ENCODE peak calls at places on chromosome 2, in nine cellular contexts. U is stomach, L is K562, E is GM23338, A is HepG2, H is GM12878, G is H1, J is SK-N-SH, T is sigmoid colon. F is an unnamed sample.
A peak's percentile ranks its signal among the peaks of the same experiment; 100 is the strongest.

GRCh38 chr2:168819829-168820489 is 17.5 kb downstream of the NOSTRIN start:
- DNase-seq in L (no peak), H (no peak), T (no peak), A (no peak), G (no peak), E (no peak), J (no peak), U (no peak), F (no peak)

GRCh38 chr2:37631698-37632097 is 39.7 kb downstream of the CDC42EP3 start:
- DNase-seq in J (no peak), T (no peak), H (no peak), G (no peak), L (no peak), A (no peak), E (no peak), U (no peak), F (no peak)

GRCh38 chr2:138780451-138780880 is 276 bp upstream of the NXPH2 start:
- DNase-seq in A (no peak), H (no peak), L (no peak), T (no peak), U (no peak), J (no peak), E (peak; percentile 58), G (no peak), F (no peak)

GRCh38 chr2:170253721-170254230 is 75.8 kb downstream of the MYO3B start:
- DNase-seq in L (no peak), E (no peak), T (no peak), J (no peak), U (no peak), A (no peak), H (no peak), G (no peak), F (no peak)

GRCh38 chr2:223815186-223815883 is 22.0 kb downstream of the AP1S3 start:
- DNase-seq in A (peak; percentile 58), E (no peak), U (no peak), L (no peak), J (peak; percentile 26), T (no peak), G (no peak), H (no peak), F (no peak)

GRCh38 chr2:158487419-158487818 is 30.7 kb downstream of the PKP4 start:
- DNase-seq in L (no peak), H (no peak), U (no peak), J (no peak), E (no peak), G (no peak), T (no peak), A (no peak), F (no peak)

GRCh38 chr2:238974061-238974460 is 126.2 kb downstream of the TWIST2 start:
- DNase-seq in L (no peak), G (no peak), U (no peak), E (no peak), T (no peak), J (no peak), A (no peak), H (no peak), F (no peak)

GRCh38 chr2:217645891-217646290 is 356.9 kb downstream of the TNS1 start:
- DNase-seq in H (no peak), U (no peak), J (no peak), E (no peak), T (no peak), G (no peak), L (no peak), A (no peak), F (no peak)

GRCh38 chr2:152635635-152636298 is 81.5 kb downstream of the PRPF40A start:
- DNase-seq in L (peak; percentile 84), G (peak; percentile 36), H (no peak), E (peak; percentile 87), T (peak; percentile 67), A (peak; percentile 76), U (peak; percentile 70), J (peak; percentile 60), F (peak; percentile 75)

GRCh38 chr2:19812166-19812565 is 89.6 kb downstream of the TTC32 start:
- DNase-seq in L (no peak), J (no peak), G (no peak), U (no peak), A (no peak), H (no peak), T (peak; percentile 78), E (no peak), F (no peak)

GRCh38 chr2:238970553-238971081 is 122.7 kb downstream of the TWIST2 start:
- DNase-seq in T (peak; percentile 83), L (peak; percentile 77), E (peak; percentile 75), G (peak; percentile 38), J (peak; percentile 88), H (no peak), U (peak; percentile 67), A (peak; percentile 58), F (peak; percentile 84)

GRCh38 chr2:49367003-49367402 is 212.7 kb upstream of the FSHR start:
- DNase-seq in E (no peak), A (no peak), L (no peak), J (no peak), T (no peak), H (no peak), U (no peak), G (no peak), F (no peak)

GRCh38 chr2:219125886-219126270 is 34.7 kb downstream of the NHEJ1 start:
- DNase-seq in G (no peak), J (no peak), U (no peak), A (no peak), E (no peak), T (no peak), H (no peak), L (no peak), F (no peak)

GRCh38 chr2:219126555-219126954 is 34.1 kb downstream of the NHEJ1 start:
- DNase-seq in T (no peak), E (no peak), L (no peak), J (no peak), H (no peak), A (peak; percentile 78), G (no peak), U (peak; percentile 64), F (no peak)

GRCh38 chr2:219124379-219125110 is 36.1 kb downstream of the NHEJ1 start:
- DNase-seq in H (no peak), G (no peak), E (no peak), A (no peak), L (peak; percentile 31), T (no peak), J (no peak), U (no peak), F (no peak)

GRCh38 chr2:219123356-219124143 is 37.1 kb downstream of the NHEJ1 start:
- DNase-seq in L (no peak), A (no peak), U (no peak), E (no peak), G (no peak), T (no peak), H (no peak), J (no peak), F (no peak)

GRCh38 chr2:219125225-219125885 is 35.3 kb downstream of the NHEJ1 start:
- DNase-seq in J (no peak), E (no peak), G (no peak), T (peak; percentile 75), L (peak; percentile 70), U (peak; percentile 29), H (no peak), A (peak; percentile 77), F (no peak)
- TF ChIP-seq POLR2AphosphoS5 in J (no peak), E (no peak), G (no peak), T (no peak), L (no peak), U (no peak), H (no peak), A (no peak), F (no peak)

GRCh38 chr2:230947235-230947576 is 22.2 kb upstream of the GPR55 start:
- DNase-seq in L (no peak), J (no peak), U (no peak), T (no peak), G (no peak), E (no peak), A (no peak), H (no peak), F (no peak)

GRCh38 chr2:230946429-230947234 is 21.6 kb upstream of the GPR55 start:
- DNase-seq in A (no peak), J (no peak), U (peak; percentile 8), G (no peak), T (no peak), E (no peak), L (no peak), H (no peak), F (no peak)

GRCh38 chr2:230949966-230950832 is 25.2 kb upstream of the GPR55 start:
- DNase-seq in L (no peak), H (peak; percentile 93), T (no peak), U (peak; percentile 13), E (no peak), G (no peak), A (no peak), J (no peak), F (no peak)

GRCh38 chr2:230950833-230951339 is 25.8 kb upstream of the GPR55 start:
- DNase-seq in E (no peak), G (no peak), H (no peak), T (no peak), L (no peak), U (peak; percentile 9), J (no peak), A (no peak), F (no peak)

DNA sequence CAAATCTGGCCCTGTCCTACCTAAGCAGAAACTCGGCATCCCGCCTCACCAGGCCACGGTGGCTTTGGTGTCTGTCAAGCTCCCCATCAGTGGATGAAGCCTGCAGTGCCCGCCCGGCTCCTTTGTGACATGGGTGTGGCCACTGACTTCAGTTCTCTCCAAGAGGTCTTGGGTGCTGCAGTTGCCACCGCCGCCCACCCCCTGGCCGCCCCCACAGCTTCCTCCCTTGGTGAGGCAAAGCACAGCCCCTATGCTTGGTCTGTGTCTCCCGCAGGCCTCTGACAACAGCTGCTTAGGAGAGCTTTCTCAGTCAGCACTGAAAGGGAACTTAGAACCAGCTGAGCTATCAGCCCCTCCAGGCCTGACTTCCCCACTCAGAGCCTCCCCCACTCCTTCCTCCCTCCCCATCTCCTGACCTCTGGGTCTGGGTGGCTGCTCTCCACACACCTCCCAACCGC is 22.9 kb upstream of the GPR55 start:
- DNase-seq in E (no peak), G (no peak), T (no peak), H (peak; percentile 71), A (no peak), L (no peak), U (peak; percentile 24), J (no peak), F (peak; percentile 70)
- H3K4me3 ChIP-seq in E (no peak overlapping the region), G (no peak overlapping the region), T (no peak overlapping the region), H (peak overlapping the region; percentile 85), A (no peak overlapping the region), L (no peak overlapping the region), U (no peak overlapping the region), J (no peak overlapping the region), F (no peak overlapping the region)

GRCh38 chr2:192500550-192501200 is 305.9 kb upstream of the TMEFF2 start:
- DNase-seq in L (no peak), E (no peak), J (no peak), U (no peak), T (no peak), A (no peak), G (no peak), H (peak; percentile 3), F (no peak)
- TF ChIP-seq POLR2AphosphoS5 in L (no peak), E (no peak), J (no peak), U (no peak), T (no peak), A (no peak), G (no peak), H (no peak), F (no peak)

DNA sequence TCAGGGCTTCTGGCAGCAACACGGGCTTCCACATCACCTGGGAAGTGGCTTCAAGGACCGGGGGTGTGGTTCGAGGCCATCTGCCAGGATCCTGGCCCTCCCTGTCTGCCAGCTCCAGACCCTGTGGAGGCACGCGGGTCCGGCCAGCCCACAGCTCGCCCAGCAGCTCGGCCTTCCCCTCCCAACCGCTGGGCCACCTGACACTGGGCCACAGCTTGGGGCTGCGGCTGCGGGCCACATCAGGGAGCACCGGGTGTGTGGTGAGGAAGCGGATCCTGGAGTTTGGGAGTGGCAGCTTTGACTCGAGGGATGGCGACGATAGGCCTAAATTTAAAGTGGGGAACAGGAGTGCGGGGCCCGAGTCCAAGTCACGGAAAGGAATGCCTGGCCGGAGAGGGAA is 6.9 kb downstream of the C2orf81 start:
- DNase-seq in G (no peak), E (peak; percentile 59), A (no peak), U (no peak), L (no peak), T (no peak), J (no peak), H (no peak), F (no peak)
- H3K4me3 ChIP-seq in G (no peak overlapping the region), E (peak overlapping the region; percentile 71), A (no peak overlapping the region), U (peak overlapping the region; percentile 46), L (no peak overlapping the region), T (peak overlapping the region; percentile 72), J (no peak overlapping the region), H (peak overlapping the region; percentile 46), F (peak overlapping the region; percentile 44)

F was measured in spleen.